ENCODE peak calls at places on chromosomes 5 and 9, in seven cellular contexts. I is suprapubic skin, A is body of pancreas, N is prostate gland, O is Peyer's patch, L is transverse colon, B is uterus. M is an unnamed sample.
A peak's percentile ranks its signal among the peaks of the same experiment; 100 is the strongest.

GRCh38 chr5:14035859-14036440 is 91.5 kb upstream of the DNAH5 start:
- DNase-seq in I (no peak), A (peak; percentile 44), N (peak; percentile 59), O (no peak), L (peak; percentile 12), B (peak; percentile 25), M (no peak)

GRCh38 chr5:134136771-134137170 is 22.3 kb downstream of the TCF7 start:
- DNase-seq in I (peak; percentile 41), A (peak; percentile 3), N (no peak), O (no peak), L (peak; percentile 3), B (peak; percentile 9), M (no peak)

GRCh38 chr9:131095666-131096489 is 453 bp upstream of the AIF1L start:
- DNase-seq in I (no peak), A (peak; percentile 45), N (no peak), O (no peak), L (no peak), B (no peak), M (no peak)

GRCh38 chr5:73945505-73945904 is 319.5 kb downstream of the ARHGEF28 start:
- DNase-seq in I (no peak), A (peak; percentile 26), N (no peak), O (no peak), L (no peak), B (no peak), M (no peak)

GRCh38 chr5:77973253-77973609 is 197.1 kb upstream of the TBCA start:
- DNase-seq in I (no peak), A (no peak), N (no peak), O (no peak), L (no peak), B (no peak), M (no peak)

GRCh38 chr5:141897425-141897824 is 19.2 kb upstream of the PCDH1 start:
- DNase-seq in I (no peak), A (no peak), N (no peak), O (no peak), L (no peak), B (no peak), M (no peak)

GRCh38 chr9:97906236-97906831 is 16.0 kb downstream of the TRMO start:
- DNase-seq in I (no peak), A (no peak), N (no peak), O (no peak), L (no peak), B (no peak), M (no peak)

GRCh38 chr5:36943584-36943983 is 67.0 kb downstream of the NIPBL start:
- DNase-seq in I (no peak), A (no peak), N (no peak), O (no peak), L (no peak), B (no peak), M (no peak)

GRCh38 chr5:9392625-9393024 is 153.2 kb downstream of the SEMA5A start:
- DNase-seq in I (no peak), A (no peak), N (no peak), O (no peak), L (no peak), B (no peak), M (no peak)

GRCh38 chr5:155015239-155015638 is 1.7 kb downstream of the KIF4B start:
- DNase-seq in I (no peak), A (no peak), N (no peak), O (no peak), L (no peak), B (no peak), M (no peak)

GRCh38 chr5:142843029-142843905 is 73.1 kb downstream of the ARHGAP26 start:
- DNase-seq in I (no peak), A (no peak), N (no peak), O (no peak), L (no peak), B (no peak), M (no peak)

GRCh38 chr9:114417511-114417910 is 29.7 kb upstream of the AKNA start:
- DNase-seq in I (no peak), A (no peak), N (no peak), O (no peak), L (no peak), B (no peak), M (no peak)

GRCh38 chr9:93655621-93656425 is 79.4 kb downstream of the PHF2 start:
- DNase-seq in I (peak; percentile 74), A (no peak), N (no peak), O (peak; percentile 34), L (peak; percentile 5), B (no peak), M (no peak)

GRCh38 chr5:11385251-11385900 is 518.9 kb downstream of the CTNND2 start:
- DNase-seq in I (no peak), A (no peak), N (no peak), O (no peak), L (no peak), B (no peak), M (no peak)

GRCh38 chr9:128546504-128546903 is 5.9 kb upstream of the SPTAN1 start:
- DNase-seq in I (no peak), A (no peak), N (no peak), O (no peak), L (no peak), B (no peak), M (no peak)

GRCh38 chr9:85640425-85640824 is 101.3 kb downstream of the AGTPBP1 start:
- DNase-seq in I (no peak), A (no peak), N (no peak), O (no peak), L (no peak), B (no peak), M (no peak)

GRCh38 chr9:131318211-131318610 is 28.7 kb downstream of the PLPP7 start:
- DNase-seq in I (peak; percentile 75), A (no peak), N (no peak), O (no peak), L (no peak), B (no peak), M (no peak)

GRCh38 chr9:129483467-129484324 is 137.2 kb downstream of the C9orf50 start:
- DNase-seq in I (peak; percentile 96), A (peak; percentile 87), N (peak; percentile 93), O (peak; percentile 78), L (peak; percentile 83), B (peak; percentile 96), M (no peak)

GRCh38 chr5:97764700-97765099 is 581.7 kb upstream of the RIOK2 start:
- DNase-seq in I (no peak), A (no peak), N (no peak), O (no peak), L (no peak), B (no peak), M (no peak)

GRCh38 chr9:95573463-95573862 is 56.7 kb upstream of the PTCH1 start:
- DNase-seq in I (no peak), A (no peak), N (no peak), O (no peak), L (no peak), B (no peak), M (no peak)

GRCh38 chr5:35129276-35129675 is 81.5 kb upstream of the AGXT2 start:
- DNase-seq in I (no peak), A (no peak), N (no peak), O (no peak), L (no peak), B (no peak), M (no peak)

GRCh38 chr5:141992349-141992963 is 20.4 kb downstream of the GNPDA1 start:
- DNase-seq in I (peak; percentile 87), A (peak; percentile 86), N (peak; percentile 76), O (peak; percentile 61), L (peak; percentile 79), B (peak; percentile 80), M (no peak)

GRCh38 chr9:81665514-81665838 is 23.9 kb downstream of the TLE1 start:
- DNase-seq in I (no peak), A (no peak), N (no peak), O (no peak), L (no peak), B (no peak), M (no peak)

GRCh38 chr9:18452276-18452675 is 21.7 kb upstream of the ADAMTSL1 start:
- DNase-seq in I (no peak), A (no peak), N (no peak), O (no peak), L (no peak), B (no peak), M (no peak)

GRCh38 chr5:172303090-172303995 is 19.8 kb upstream of the UBTD2 start:
- DNase-seq in I (no peak), A (no peak), N (no peak), O (no peak), L (no peak), B (no peak), M (no peak)

GRCh38 chr9:135468866-135469521 is 10.6 kb upstream of the PPP1R26 start:
- DNase-seq in I (no peak), A (no peak), N (no peak), O (no peak), L (no peak), B (no peak), M (no peak)

GRCh38 chr9:136644593-136645342 is 17.9 kb upstream of the EGFL7 start:
- DNase-seq in I (no peak), A (no peak), N (peak; percentile 59), O (peak; percentile 92), L (peak; percentile 58), B (peak; percentile 67), M (no peak)
- TF ChIP-seq POLR2A in I (no peak), A (no peak), N (no peak), O (no peak), L (peak; percentile 26), B (no peak), M (no peak)

GRCh38 chr9:5652810-5653209 is 23.9 kb downstream of the RIC1 start:
- DNase-seq in I (no peak), A (no peak), N (no peak), O (no peak), L (no peak), B (no peak), M (no peak)
- H3K9me3 ChIP-seq in I (peaks cover 18% of the 10 kb centered on the region), A (no peaks in the 10 kb centered on the region), N (no peaks in the 10 kb centered on the region), O (peaks cover 20% of the 10 kb centered on the region), L (peaks cover 19% of the 10 kb centered on the region), B (peaks cover 32% of the 10 kb centered on the region), M (no peaks in the 10 kb centered on the region)

DNA sequence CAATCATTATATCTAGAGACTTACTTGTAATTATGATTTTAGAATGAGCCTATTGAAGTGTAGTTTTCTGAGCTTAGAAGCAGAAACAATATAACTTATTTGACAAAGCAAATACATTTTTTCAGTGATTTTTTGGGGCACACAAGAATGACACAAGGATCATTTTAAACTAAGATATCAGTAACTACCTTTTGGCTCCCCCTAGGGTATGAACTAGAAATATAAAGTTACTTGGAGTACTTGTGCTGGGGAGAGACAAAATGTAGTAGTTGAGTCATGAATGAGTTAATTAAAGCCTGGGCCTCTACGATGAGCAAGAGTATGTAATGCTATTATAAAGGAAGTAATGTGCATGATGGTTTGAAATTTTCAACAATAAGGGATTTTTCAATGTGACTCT is 1244.1 kb upstream of the ACO1 start:
- DNase-seq in I (no peak), A (no peak), N (no peak), O (no peak), L (no peak), B (no peak), M (no peak)
- TF ChIP-seq CTCF in I (no peak), A (peak; percentile 35), N (no peak), O (no peak), L (no peak), B (no peak), M (no peak)

DNA sequence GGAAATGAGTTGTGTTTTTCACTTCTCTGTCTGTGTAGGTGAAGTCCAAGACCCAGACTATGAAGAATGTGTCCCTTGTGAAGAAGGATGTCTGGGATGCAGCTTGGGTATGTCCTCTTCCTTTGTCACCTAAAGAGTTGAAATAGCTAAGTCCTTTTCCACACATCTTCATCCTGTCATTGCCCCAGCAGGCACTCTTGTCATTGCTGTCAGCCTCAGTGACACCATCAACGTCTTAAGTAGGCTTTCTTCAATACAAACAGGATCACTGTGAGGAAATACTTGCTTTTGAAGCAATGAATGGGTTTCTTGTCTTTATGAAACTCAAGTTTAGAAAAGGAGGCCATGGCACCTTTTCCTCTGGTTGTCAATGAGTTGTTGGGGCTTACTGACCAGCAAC is 153.6 kb downstream of the RFK start:
- DNase-seq in I (no peak), A (no peak), N (no peak), O (no peak), L (no peak), B (no peak), M (no peak)
- TF ChIP-seq POLR2A in I (no peak), A (no peak), N (no peak), O (no peak), L (no peak), B (no peak), M (no peak)

M was measured in esophagus squamous epithelium.